ENCODE peak calls at places on chromosomes 1 and 21, in six cellular contexts. C, D, F, G, Z and V are unnamed samples.

GRCh38 chr1:180230416-180230790 is 339 bp downstream of the LHX4 start:
- DNase-seq in C (no peak), F (no peak), G (peak), D (no peak), Z (no peak), V (peak)

GRCh38 chr1:96482615-96483014 is 239.0 kb upstream of the PTBP2 start:
- DNase-seq in Z (no peak), F (no peak), C (no peak), D (no peak), G (no peak), V (no peak)

GRCh38 chr21:28632718-28633408 is 359.8 kb downstream of the LTN1 start:
- DNase-seq in F (no peak), C (no peak), Z (no peak), D (no peak), G (no peak), V (no peak)

GRCh38 chr1:160024195-160024905 is 7.4 kb downstream of the PIGM start:
- DNase-seq in Z (peak), F (no peak), C (no peak), G (no peak), D (no peak), V (no peak)

GRCh38 chr21:31557956-31558838 is 101.3 kb upstream of the SOD1 start:
- DNase-seq in Z (peak), G (peak), C (no peak), D (peak), F (no peak), V (peak)

GRCh38 chr1:6210606-6211355 is 4.9 kb downstream of the RNF207 start:
- DNase-seq in Z (no peak), G (no peak), F (no peak), C (no peak), D (no peak), V (no peak)

GRCh38 chr1:161235957-161236775 is 1.8 kb downstream of the NR1I3 start:
- DNase-seq in Z (peak), G (no peak), F (no peak), D (no peak), C (no peak), V (no peak)

GRCh38 chr1:36669297-36669696 is 186.6 kb upstream of the CSF3R start:
- DNase-seq in C (no peak), Z (no peak), D (no peak), G (no peak), F (no peak), V (no peak)

GRCh38 chr1:108747128-108747827 is 804 bp downstream of the STXBP3 start:
- DNase-seq in F (peak), Z (peak), C (peak), D (peak), G (peak), V (peak)

GRCh38 chr1:54362881-54363340 is 43.3 kb downstream of the SSBP3 start:
- DNase-seq in F (no peak), Z (no peak), C (no peak), G (no peak), D (no peak), V (no peak)

GRCh38 chr1:222631611-222632208 is 13.8 kb downstream of the MIA3 start:
- DNase-seq in Z (no peak), C (no peak), D (no peak), G (no peak), F (no peak), V (no peak)

GRCh38 chr1:39154553-39155361 is 49.7 kb upstream of the MACF1 start:
- DNase-seq in C (no peak), G (no peak), Z (no peak), F (no peak), D (no peak), V (peak)

GRCh38 chr1:41698916-41699860 is 214.7 kb upstream of the EDN2 start:
- DNase-seq in D (no peak), F (no peak), G (no peak), Z (no peak), C (no peak), V (no peak)

GRCh38 chr1:155000475-155000724 is 2.2 kb upstream of the ZBTB7B start:
- DNase-seq in C (peak), G (peak), Z (no peak), F (no peak), D (no peak), V (no peak)

GRCh38 chr1:117537291-117537920 is 68.4 kb upstream of the TENT5C start:
- DNase-seq in Z (peak), F (no peak), G (no peak), D (no peak), C (no peak), V (no peak)

GRCh38 chr1:206748348-206749034 is 22.1 kb upstream of the IL19 start:
- DNase-seq in Z (no peak), C (no peak), G (no peak), D (no peak), F (no peak), V (no peak)

GRCh38 chr1:91024501-91025119 is 2.8 kb upstream of the ZNF644 start:
- DNase-seq in F (no peak), C (no peak), D (no peak), G (no peak), Z (no peak), V (no peak)

GRCh38 chr1:214503553-214503952 is 47.8 kb downstream of the PTPN14 start:
- DNase-seq in C (no peak), G (no peak), F (no peak), Z (no peak), D (no peak), V (no peak)